ENCODE peak calls at places on chromosome 15, in five cellular contexts. J is K562, U is A549, A is GM23338, N is HepG2. E is an unnamed sample.

GRCh38 chr15:57607570-57608000 is 15.9 kb downstream of the MYZAP start:
- DNase-seq in N (peak; percentile 23), A (no peak), J (no peak), U (peak; percentile 79), E (no peak)

GRCh38 chr15:71732636-71733035 is 77.7 kb upstream of the NR2E3 start:
- DNase-seq in N (peak; percentile 45), U (no peak), J (no peak), A (no peak), E (no peak)

GRCh38 chr15:56017920-56018319 is 24.5 kb upstream of the NEDD4 start:
- DNase-seq in U (no peak), N (peak; percentile 83), J (no peak), A (peak; percentile 28), E (no peak)

GRCh38 chr15:31434418-31435255 is 108.0 kb downstream of the KLF13 start:
- DNase-seq in U (no peak), N (no peak), A (peak; percentile 11), J (no peak), E (peak; percentile 69)

GRCh38 chr15:73022156-73022555 is 30.1 kb upstream of the NEO1 start:
- DNase-seq in A (no peak), J (no peak), U (no peak), N (no peak), E (no peak)

GRCh38 chr15:58307313-58307961 is 124.4 kb upstream of the LIPC start:
- DNase-seq in N (no peak), U (no peak), J (no peak), A (no peak), E (no peak)

GRCh38 chr15:33789141-33789540 is 179.2 kb upstream of the CHRM5 start:
- DNase-seq in U (no peak), J (no peak), A (no peak), N (no peak), E (no peak)

GRCh38 chr15:47196057-47196456 is 521.2 kb upstream of the SEMA6D start:
- DNase-seq in N (peak; percentile 48), U (peak; percentile 6), J (peak; percentile 15), A (peak; percentile 90), E (peak; percentile 13)

GRCh38 chr15:71114887-71115566 is at the start of gene THSD4:
- DNase-seq in N (peak; percentile 25), A (peak; percentile 91), J (peak; percentile 91), U (peak; percentile 99), E (no peak)

GRCh38 chr15:77907824-77908751 is 169.4 kb downstream of the TBC1D2B start:
- DNase-seq in J (peak; percentile 32), A (peak; percentile 91), U (no peak), N (peak; percentile 61), E (no peak)

GRCh38 chr15:90165659-90166489 is 35.3 kb upstream of the SEMA4B start:
- DNase-seq in N (peak; percentile 95), U (peak; percentile 95), A (no peak), J (peak; percentile 73), E (peak; percentile 64)

GRCh38 chr15:96166223-96167200 is 164.0 kb upstream of the NR2F2 start:
- DNase-seq in J (no peak), A (no peak), U (no peak), N (no peak), E (no peak)

GRCh38 chr15:80127911-80128310 is 24.9 kb upstream of the FAH start:
- DNase-seq in A (no peak), U (no peak), N (no peak), J (no peak), E (no peak)

GRCh38 chr15:57950381-57950946 is 115.0 kb downstream of the ALDH1A2 start:
- DNase-seq in J (no peak), N (no peak), U (no peak), A (no peak), E (no peak)

GRCh38 chr15:60563066-60563465 is 84.1 kb upstream of the ICE2 start:
- DNase-seq in A (no peak), N (peak; percentile 10), U (no peak), J (no peak), E (no peak)

GRCh38 chr15:40584191-40584590 is 9.9 kb upstream of the KNL1 start:
- DNase-seq in N (no peak), A (no peak), J (no peak), U (no peak), E (no peak)

GRCh38 chr15:73239564-73240208 is 129.1 kb downstream of the HCN4 start:
- DNase-seq in J (no peak), U (no peak), A (peak; percentile 34), N (no peak), E (no peak)

GRCh38 chr15:29208352-29208751 is 61.3 kb downstream of the NSMCE3 start:
- DNase-seq in A (no peak), N (no peak), J (no peak), U (no peak), E (no peak)

GRCh38 chr15:77115179-77115578 is 44.3 kb upstream of the TSPAN3 start:
- DNase-seq in N (no peak), A (no peak), J (no peak), U (no peak), E (no peak)

GRCh38 chr15:48358229-48358641 is 27.0 kb downstream of the DUT start:
- DNase-seq in N (no peak), A (peak; percentile 45), U (no peak), J (no peak), E (no peak)

GRCh38 chr15:74400915-74401757 is 32.6 kb downstream of the SEMA7A start:
- DNase-seq in U (no peak), J (no peak), A (no peak), N (no peak), E (peak; percentile 75)

GRCh38 chr15:89139613-89140499 is 51.6 kb downstream of the ABHD2 start:
- DNase-seq in J (no peak), N (peak; percentile 62), A (peak; percentile 18), U (no peak), E (no peak)

GRCh38 chr15:99717129-99718024 is 15.9 kb downstream of the LYSMD4 start:
- DNase-seq in U (no peak), A (no peak), N (no peak), J (no peak), E (no peak)

GRCh38 chr15:85314653-85315052 is 65.8 kb upstream of the AKAP13 start:
- DNase-seq in A (no peak), N (no peak), J (no peak), U (no peak), E (no peak)
- TF ChIP-seq JUNB in A (no peak), N (no peak), J (no peak), U (no peak), E (no peak)

GRCh38 chr15:43515731-43516130 is 1.7 kb upstream of the MAP1A start:
- DNase-seq in U (no peak), J (no peak), N (no peak), A (no peak), E (no peak)

GRCh38 chr15:43513550-43513949 is 3.9 kb upstream of the MAP1A start:
- DNase-seq in A (no peak), N (no peak), U (no peak), J (no peak), E (no peak)

GRCh38 chr15:43516801-43517353 is 531 bp upstream of the MAP1A start:
- DNase-seq in U (no peak), J (no peak), N (no peak), A (peak; percentile 39), E (no peak)

GRCh38 chr15:43516185-43516584 is 1.2 kb upstream of the MAP1A start:
- DNase-seq in J (no peak), U (no peak), N (no peak), A (no peak), E (no peak)

DNA sequence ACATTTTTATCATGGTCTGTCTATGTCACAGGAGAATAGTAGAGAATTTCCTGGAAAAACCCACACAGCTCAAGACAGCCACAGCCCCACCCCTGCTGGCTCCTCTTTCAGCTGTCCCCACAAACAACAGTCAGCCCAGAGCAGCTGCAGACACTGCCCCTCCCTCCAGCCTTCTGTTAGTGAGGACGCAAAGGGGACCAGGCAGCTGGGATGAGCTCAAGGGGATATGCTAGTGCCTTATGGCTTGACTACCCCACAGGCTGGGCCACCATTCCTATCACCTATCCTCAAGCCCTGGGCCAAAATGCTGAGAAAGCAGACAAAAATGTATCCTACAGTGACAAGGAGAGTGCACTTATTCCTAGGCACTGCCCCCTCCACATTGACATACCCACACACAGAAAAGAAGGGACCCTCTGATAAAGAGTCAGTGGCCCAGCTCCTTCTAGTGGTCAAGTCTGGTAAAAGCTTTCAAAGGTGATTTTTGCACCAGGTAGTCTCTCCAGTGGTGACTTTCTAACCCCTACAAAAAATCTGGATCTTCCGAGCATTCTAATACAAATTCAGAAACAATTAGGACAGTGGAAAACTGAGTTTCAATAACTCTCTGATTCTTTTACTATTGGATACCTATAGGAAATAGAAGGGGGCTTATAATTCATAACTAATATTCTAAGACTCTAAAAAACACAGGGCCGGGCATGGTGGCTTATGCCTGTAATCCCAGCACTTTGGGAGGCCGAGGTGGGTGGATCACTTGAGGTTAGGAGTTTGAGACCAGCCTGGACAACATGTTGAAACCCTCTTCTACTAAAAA is 3.0 kb upstream of the MAP1A start:
- DNase-seq in U (no peak), J (peak; percentile 55), A (peak; percentile 87), N (peak; percentile 31), E (no peak)
- TF ChIP-seq JUNB in U (no peak), J (no peak), A (no peak), N (no peak), E (no peak)

DNA sequence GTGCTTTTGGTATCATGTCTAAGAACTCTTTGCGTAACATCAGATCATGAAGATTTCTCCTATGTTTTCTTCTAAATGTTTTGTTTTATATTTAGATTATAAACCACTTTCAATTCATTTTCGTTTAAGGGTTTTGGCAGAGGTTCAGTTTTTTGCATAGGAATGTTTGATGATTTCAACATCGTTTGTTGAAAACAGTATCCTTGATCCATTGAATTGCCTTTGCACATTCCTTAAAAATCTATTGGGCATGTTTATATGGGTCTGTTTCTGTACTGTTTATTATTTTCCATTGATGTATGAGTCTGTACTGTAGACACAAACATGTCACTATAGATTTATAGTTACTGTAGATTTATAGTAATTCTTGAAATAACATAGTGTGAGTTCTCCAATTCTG is 373.8 kb downstream of the SV2B start:
- DNase-seq in U (no peak), A (no peak), J (no peak), N (no peak), E (no peak)
- TF ChIP-seq JUNB in U (no peak), A (no peak), J (no peak), N (no peak), E (no peak)

DNA sequence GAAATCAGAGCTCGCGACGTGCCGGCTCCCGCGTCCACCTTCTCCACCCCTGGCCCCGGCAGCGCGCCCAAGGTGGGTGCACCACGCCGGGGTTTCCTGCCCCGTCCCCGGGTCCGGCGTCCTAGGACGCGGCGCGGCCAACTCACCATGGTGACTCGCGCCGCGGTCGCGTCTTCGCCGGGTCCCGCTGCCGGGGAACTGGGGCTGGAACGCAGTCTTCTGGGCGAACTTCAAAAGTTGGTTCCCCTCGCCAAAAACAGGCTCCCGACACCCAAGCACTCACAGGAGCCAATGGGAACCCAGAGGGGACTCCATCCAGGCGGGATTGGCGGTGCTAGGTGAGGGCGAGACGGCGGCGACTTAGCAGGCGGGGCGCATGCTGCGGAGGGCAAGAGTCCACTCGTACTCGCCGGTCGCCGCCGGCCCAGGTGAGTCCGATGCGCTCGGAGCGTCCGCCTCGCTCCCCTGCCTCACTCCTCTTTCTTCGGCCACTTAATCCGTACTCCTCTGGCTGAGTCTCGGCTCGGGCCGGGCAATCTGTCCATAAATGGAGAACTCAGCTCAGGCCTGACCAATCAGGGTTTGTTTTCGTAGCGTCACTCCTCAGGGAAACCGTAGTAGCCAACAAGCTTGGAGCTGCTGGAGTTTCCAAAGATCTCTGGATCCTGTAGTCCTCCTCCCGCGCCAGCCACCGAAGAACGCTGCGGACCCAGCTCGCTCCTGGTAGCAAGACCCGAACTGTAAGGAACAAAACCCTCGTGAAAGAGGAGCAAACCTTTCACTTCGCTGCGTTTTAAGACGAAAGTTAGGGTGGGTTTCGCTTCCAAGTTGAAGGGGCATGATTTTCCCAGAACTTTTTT is at the start of gene MYO1E:
- DNase-seq in J (no peak), N (peak; percentile 96), U (peak; percentile 100), A (peak; percentile 98), E (peak; percentile 72)
- TF ChIP-seq JUNB in J (no peak), N (no peak), U (no peak), A (no peak), E (no peak)

E was measured in GM12878.